ENCODE peak calls at places on chromosome 16, in four cellular contexts. U is A549, L is T1000, E is T-helper 1 cell. J is an unnamed sample.

GRCh38 chr16:592518-593306 is 2.8 kb downstream of the RAB40C start:
- DNase-seq in E (no peak), U (no peak), L (no peak), J (no peak)

GRCh38 chr16:3026609-3027487 is 3.0 kb downstream of the THOC6 start:
- DNase-seq in U (no peak), L (no peak), E (no peak), J (no peak)

GRCh38 chr16:65070831-65071230 is 51.0 kb downstream of the CDH11 start:
- DNase-seq in E (no peak), L (peak), U (peak), J (peak)

GRCh38 chr16:85234310-85235235 is 122.3 kb upstream of the CIBAR2 start:
- DNase-seq in L (no peak), E (no peak), U (peak), J (peak)

GRCh38 chr16:1610071-1610840 is 1.6 kb downstream of the IFT140 start:
- DNase-seq in U (peak), E (peak), L (peak), J (peak)

GRCh38 chr16:85654251-85655115 is 34.3 kb downstream of the GINS2 start:
- DNase-seq in L (no peak), U (no peak), E (no peak), J (no peak)

GRCh38 chr16:88938933-88939813 is 37.8 kb downstream of the CBFA2T3 start:
- DNase-seq in L (no peak), E (no peak), U (no peak), J (no peak)

GRCh38 chr16:85381738-85382592 is 231.2 kb upstream of the GSE1 start:
- DNase-seq in U (no peak), L (no peak), E (no peak), J (peak)

GRCh38 chr16:71214771-71215381 is 15.6 kb downstream of the HYDIN start:
- DNase-seq in L (no peak), E (no peak), U (no peak), J (peak)

GRCh38 chr16:83301966-83302365 is 505.8 kb upstream of the HSBP1 start:
- DNase-seq in E (no peak), U (no peak), L (no peak), J (no peak)

GRCh38 chr16:49756971-49757743 is 98.8 kb downstream of the ZNF423 start:
- DNase-seq in U (no peak), E (no peak), L (peak), J (peak)

GRCh38 chr16:81500833-81501521 is 56.4 kb downstream of the CMIP start:
- DNase-seq in E (no peak), L (peak), U (no peak), J (peak)

GRCh38 chr16:79211581-79211980 is 389.0 kb downstream of the MAF start:
- DNase-seq in E (no peak), L (no peak), U (no peak), J (no peak)

GRCh38 chr16:2054543-2055245 is 6.9 kb downstream of the TSC2 start:
- DNase-seq in L (no peak), E (no peak), U (no peak), J (no peak)

GRCh38 chr16:67389911-67390815 is 3.1 kb downstream of the TPPP3 start:
- DNase-seq in L (no peak), U (no peak), E (no peak), J (no peak)

GRCh38 chr16:90004577-90004976 is 14.7 kb downstream of the DBNDD1 start:
- DNase-seq in L (no peak), E (no peak), U (no peak), J (no peak)

GRCh38 chr16:2966043-2966802 is 2.1 kb downstream of the KREMEN2 start:
- DNase-seq in E (no peak), L (no peak), U (no peak), J (no peak)

GRCh38 chr16:1918890-1919679 is 870 bp upstream of the HS3ST6 start:
- DNase-seq in L (no peak), E (no peak), U (no peak), J (no peak)

GRCh38 chr16:57657228-57657627 is 10.9 kb upstream of the ADGRG3 start:
- DNase-seq in U (no peak), L (no peak), E (no peak), J (no peak)

GRCh38 chr16:85517154-85517553 is 96.0 kb upstream of the GSE1 start:
- DNase-seq in E (no peak), L (no peak), U (no peak), J (no peak)

GRCh38 chr16:86772671-86773338 is 194.5 kb downstream of the FOXL1 start:
- DNase-seq in E (no peak), L (peak), U (no peak), J (peak)

GRCh38 chr16:49855822-49856740 is at the start of gene ZNF423:
- DNase-seq in U (no peak), L (no peak), E (no peak), J (peak)